ENCODE peak calls at places on chromosome 13, in seven cellular contexts. One of them, this sample, is unnamed.
A peak's percentile ranks its signal among the peaks of the same experiment; 100 is the strongest.

GRCh38 chr13:33111414-33112110 is 95.3 kb downstream of the KL start:
- DNase-seq in right lobe of liver: no peak
- DNase-seq in HCT116: no peak
- DNase-seq in uterus: peak; percentile 55
- DNase-seq in right atrium auricular region: no peak
- DNase-seq in fibroblast of lung: peak; percentile 69
- DNase-seq in GM23338: no peak
- DNase-seq in this sample: no peak

GRCh38 chr13:20182231-20182846 is 10.4 kb downstream of the GJB2 start:
- DNase-seq in right lobe of liver: no peak
- DNase-seq in HCT116: peak; percentile 57
- DNase-seq in uterus: no peak
- DNase-seq in right atrium auricular region: no peak
- DNase-seq in fibroblast of lung: peak; percentile 65
- DNase-seq in GM23338: peak; percentile 79
- DNase-seq in this sample: no peak

GRCh38 chr13:30734434-30734833 is 909 bp upstream of the ALOX5AP start:
- DNase-seq in right lobe of liver: no peak
- DNase-seq in HCT116: no peak
- DNase-seq in uterus: no peak
- DNase-seq in right atrium auricular region: no peak
- DNase-seq in fibroblast of lung: peak; percentile 87
- DNase-seq in GM23338: no peak
- DNase-seq in this sample: no peak

GRCh38 chr13:97549201-97549600 is 115.2 kb downstream of the RAP2A start:
- DNase-seq in right lobe of liver: no peak
- DNase-seq in HCT116: no peak
- DNase-seq in uterus: no peak
- DNase-seq in right atrium auricular region: no peak
- DNase-seq in fibroblast of lung: no peak
- DNase-seq in GM23338: no peak
- DNase-seq in this sample: no peak

GRCh38 chr13:91381371-91381770 is 17.1 kb upstream of the GPC5 start:
- DNase-seq in right lobe of liver: no peak
- DNase-seq in HCT116: no peak
- DNase-seq in uterus: no peak
- DNase-seq in right atrium auricular region: no peak
- DNase-seq in fibroblast of lung: peak; percentile 28
- DNase-seq in GM23338: no peak
- DNase-seq in this sample: peak; percentile 21

GRCh38 chr13:24683833-24684599 is 3.8 kb downstream of the ATP12A start:
- DNase-seq in right lobe of liver: peak; percentile 64
- DNase-seq in HCT116: peak; percentile 24
- DNase-seq in uterus: no peak
- DNase-seq in right atrium auricular region: no peak
- DNase-seq in fibroblast of lung: no peak
- DNase-seq in GM23338: peak; percentile 88
- DNase-seq in this sample: peak; percentile 70

GRCh38 chr13:96781141-96781540 is 213.1 kb downstream of the OXGR1 start:
- DNase-seq in right lobe of liver: no peak
- DNase-seq in HCT116: no peak
- DNase-seq in uterus: no peak
- DNase-seq in right atrium auricular region: peak; percentile 76
- DNase-seq in fibroblast of lung: peak; percentile 11
- DNase-seq in GM23338: no peak
- DNase-seq in this sample: no peak

GRCh38 chr13:25095862-25096453 is at the start of gene PABPC3:
- DNase-seq in right lobe of liver: no peak
- DNase-seq in HCT116: no peak
- DNase-seq in uterus: no peak
- DNase-seq in right atrium auricular region: no peak
- DNase-seq in fibroblast of lung: no peak
- DNase-seq in GM23338: peak; percentile 29
- DNase-seq in this sample: no peak

GRCh38 chr13:41596190-41596589 is 138.8 kb downstream of the RGCC start:
- DNase-seq in right lobe of liver: no peak
- DNase-seq in HCT116: no peak
- DNase-seq in uterus: no peak
- DNase-seq in right atrium auricular region: no peak
- DNase-seq in fibroblast of lung: peak; percentile 43
- DNase-seq in GM23338: no peak
- DNase-seq in this sample: no peak

GRCh38 chr13:60398438-60398891 is 1.4 kb downstream of the TDRD3 start:
- DNase-seq in right lobe of liver: no peak
- DNase-seq in HCT116: no peak
- DNase-seq in uterus: no peak
- DNase-seq in right atrium auricular region: no peak
- DNase-seq in fibroblast of lung: no peak
- DNase-seq in GM23338: no peak
- DNase-seq in this sample: peak; percentile 20

GRCh38 chr13:60397693-60398437 is 845 bp downstream of the TDRD3 start:
- DNase-seq in right lobe of liver: peak; percentile 84
- DNase-seq in HCT116: no peak
- DNase-seq in uterus: peak; percentile 49
- DNase-seq in right atrium auricular region: peak; percentile 69
- DNase-seq in fibroblast of lung: peak; percentile 73
- DNase-seq in GM23338: peak; percentile 75
- DNase-seq in this sample: peak; percentile 79

GRCh38 chr13:60398949-60399589 is 2.0 kb downstream of the TDRD3 start:
- DNase-seq in right lobe of liver: no peak
- DNase-seq in HCT116: no peak
- DNase-seq in uterus: no peak
- DNase-seq in right atrium auricular region: no peak
- DNase-seq in fibroblast of lung: peak; percentile 22
- DNase-seq in GM23338: no peak
- DNase-seq in this sample: no peak

GRCh38 chr13:60396008-60396782 is 825 bp upstream of the TDRD3 start:
- DNase-seq in right lobe of liver: peak; percentile 95
- DNase-seq in HCT116: peak; percentile 86
- DNase-seq in uterus: peak; percentile 85
- DNase-seq in right atrium auricular region: peak; percentile 91
- DNase-seq in fibroblast of lung: peak; percentile 91
- DNase-seq in GM23338: peak; percentile 94
- DNase-seq in this sample: peak; percentile 95

GRCh38 chr13:60396783-60397692 is at the start of gene TDRD3:
- DNase-seq in right lobe of liver: peak; percentile 91
- DNase-seq in HCT116: peak; percentile 76
- DNase-seq in uterus: peak; percentile 81
- DNase-seq in right atrium auricular region: peak; percentile 82
- DNase-seq in fibroblast of lung: peak; percentile 87
- DNase-seq in GM23338: peak; percentile 89
- DNase-seq in this sample: peak; percentile 85
- H3K4me1 ChIP-seq in right lobe of liver: no peaks in the 10 kb centered on the region
- H3K4me1 ChIP-seq in HCT116: peaks cover 7% of the 10 kb centered on the region
- H3K4me1 ChIP-seq in uterus: peaks cover 3% of the 10 kb centered on the region
- H3K4me1 ChIP-seq in right atrium auricular region: peaks cover 20% of the 10 kb centered on the region
- H3K4me1 ChIP-seq in fibroblast of lung: peaks cover 3% of the 10 kb centered on the region
- H3K4me1 ChIP-seq in GM23338: peaks cover 30% of the 10 kb centered on the region
- H3K4me1 ChIP-seq in this sample: peaks cover 23% of the 10 kb centered on the region

GRCh38 chr13:106378263-106378662 is 157.2 kb downstream of the EFNB2 start:
- DNase-seq in right lobe of liver: no peak
- DNase-seq in HCT116: no peak
- DNase-seq in uterus: no peak
- DNase-seq in right atrium auricular region: no peak
- DNase-seq in fibroblast of lung: no peak
- DNase-seq in GM23338: no peak
- DNase-seq in this sample: no peak
- TF ChIP-seq CTCF in right lobe of liver: no peak
- TF ChIP-seq CTCF in HCT116: no peak
- TF ChIP-seq CTCF in uterus: no peak
- TF ChIP-seq CTCF in right atrium auricular region: no peak
- TF ChIP-seq CTCF in fibroblast of lung: no peak
- TF ChIP-seq CTCF in GM23338: no peak
- TF ChIP-seq CTCF in this sample: no peak

GRCh38 chr13:46665243-46665629 is 112.3 kb downstream of the LRCH1 start:
- DNase-seq in right lobe of liver: no peak
- DNase-seq in HCT116: no peak
- DNase-seq in uterus: no peak
- DNase-seq in right atrium auricular region: no peak
- DNase-seq in fibroblast of lung: no peak
- DNase-seq in GM23338: no peak
- DNase-seq in this sample: no peak
- H3K4me1 ChIP-seq in right lobe of liver: no peaks in the 10 kb centered on the region
- H3K4me1 ChIP-seq in HCT116: no peaks in the 10 kb centered on the region
- H3K4me1 ChIP-seq in uterus: no peaks in the 10 kb centered on the region
- H3K4me1 ChIP-seq in right atrium auricular region: peaks cover 45% of the 10 kb centered on the region
- H3K4me1 ChIP-seq in fibroblast of lung: peaks cover 8% of the 10 kb centered on the region
- H3K4me1 ChIP-seq in GM23338: peaks cover 51% of the 10 kb centered on the region
- H3K4me1 ChIP-seq in this sample: peaks cover 61% of the 10 kb centered on the region

DNA sequence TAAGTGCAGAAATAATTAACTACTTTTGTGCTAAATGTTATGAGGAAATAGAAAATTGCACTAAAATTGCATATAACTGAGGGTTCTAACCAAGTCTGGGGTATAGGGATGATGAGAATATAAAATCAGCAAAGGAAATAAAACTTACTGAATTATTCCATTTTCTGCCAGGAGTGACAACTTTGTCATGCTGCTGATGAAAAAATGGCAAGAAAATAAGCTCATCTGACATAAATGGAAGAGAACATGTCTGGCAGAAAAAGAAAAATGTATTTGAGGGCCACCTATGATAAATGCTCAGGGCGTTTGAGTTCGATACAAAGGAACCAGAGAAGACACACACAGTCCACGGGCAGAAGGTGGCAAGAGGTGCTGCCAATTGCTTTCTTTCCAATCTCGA is 78.2 kb downstream of the LHFPL6 start:
- DNase-seq in right lobe of liver: no peak
- DNase-seq in HCT116: no peak
- DNase-seq in uterus: no peak
- DNase-seq in right atrium auricular region: no peak
- DNase-seq in fibroblast of lung: no peak
- DNase-seq in GM23338: no peak
- DNase-seq in this sample: no peak
- TF ChIP-seq CTCF in right lobe of liver: no peak
- TF ChIP-seq CTCF in HCT116: no peak
- TF ChIP-seq CTCF in uterus: no peak
- TF ChIP-seq CTCF in right atrium auricular region: no peak
- TF ChIP-seq CTCF in fibroblast of lung: no peak
- TF ChIP-seq CTCF in GM23338: no peak
- TF ChIP-seq CTCF in this sample: no peak